ENCODE peak calls at places on chromosomes 11 and 22, in ten cellular contexts. One of them, this sample, is unnamed. For H3K4me1, the result is how much of the 10 kb centered on the place peaks cover.

GRCh38 chr22:24695958-24696511 is 78.5 kb downstream of the PIWIL3 start:
- DNase-seq in heart right ventricle: peak
- DNase-seq in GM23248: no peak
- DNase-seq in CD8-positive, alpha-beta T cell: no peak
- DNase-seq in mammary epithelial cell: no peak
- DNase-seq in aorta: no peak
- DNase-seq in NT2/D1: no peak
- DNase-seq in PC-9: no peak
- DNase-seq in kidney: peak
- DNase-seq in tibial artery: no peak
- DNase-seq in this sample: peak

GRCh38 chr11:112366012-112366411 is 105.4 kb upstream of the PLET1 start:
- DNase-seq in heart right ventricle: no peak
- DNase-seq in GM23248: no peak
- DNase-seq in CD8-positive, alpha-beta T cell: no peak
- DNase-seq in mammary epithelial cell: no peak
- DNase-seq in aorta: no peak
- DNase-seq in NT2/D1: no peak
- DNase-seq in PC-9: no peak
- DNase-seq in kidney: no peak
- DNase-seq in tibial artery: no peak
- DNase-seq in this sample: no peak

GRCh38 chr11:132278801-132279574 is 908.6 kb downstream of the NTM start:
- DNase-seq in heart right ventricle: no peak
- DNase-seq in GM23248: peak
- DNase-seq in CD8-positive, alpha-beta T cell: no peak
- DNase-seq in mammary epithelial cell: peak
- DNase-seq in aorta: no peak
- DNase-seq in NT2/D1: peak
- DNase-seq in PC-9: no peak
- DNase-seq in kidney: no peak
- DNase-seq in tibial artery: no peak
- DNase-seq in this sample: no peak

GRCh38 chr11:45021692-45022130 is 71.0 kb upstream of the TP53I11 start:
- DNase-seq in heart right ventricle: peak
- DNase-seq in GM23248: peak
- DNase-seq in CD8-positive, alpha-beta T cell: no peak
- DNase-seq in mammary epithelial cell: no peak
- DNase-seq in aorta: peak
- DNase-seq in NT2/D1: peak
- DNase-seq in PC-9: no peak
- DNase-seq in kidney: peak
- DNase-seq in tibial artery: peak
- DNase-seq in this sample: peak

GRCh38 chr11:128379587-128380279 is 207.6 kb downstream of the ETS1 start:
- DNase-seq in heart right ventricle: no peak
- DNase-seq in GM23248: no peak
- DNase-seq in CD8-positive, alpha-beta T cell: peak
- DNase-seq in mammary epithelial cell: peak
- DNase-seq in aorta: no peak
- DNase-seq in NT2/D1: no peak
- DNase-seq in PC-9: peak
- DNase-seq in kidney: no peak
- DNase-seq in tibial artery: no peak
- DNase-seq in this sample: no peak

GRCh38 chr22:48807155-48807554 is 1020.5 kb downstream of the BRD1 start:
- DNase-seq in heart right ventricle: no peak
- DNase-seq in GM23248: no peak
- DNase-seq in CD8-positive, alpha-beta T cell: no peak
- DNase-seq in mammary epithelial cell: no peak
- DNase-seq in aorta: peak
- DNase-seq in NT2/D1: no peak
- DNase-seq in PC-9: no peak
- DNase-seq in kidney: no peak
- DNase-seq in tibial artery: no peak
- DNase-seq in this sample: no peak

GRCh38 chr11:47466701-47467250 is 17.8 kb upstream of the RAPSN start:
- DNase-seq in heart right ventricle: peak
- DNase-seq in GM23248: peak
- DNase-seq in CD8-positive, alpha-beta T cell: no peak
- DNase-seq in mammary epithelial cell: no peak
- DNase-seq in aorta: peak
- DNase-seq in NT2/D1: no peak
- DNase-seq in PC-9: peak
- DNase-seq in kidney: peak
- DNase-seq in tibial artery: peak
- DNase-seq in this sample: peak

GRCh38 chr11:12043959-12044772 is 35.7 kb upstream of the DKK3 start:
- DNase-seq in heart right ventricle: peak
- DNase-seq in GM23248: peak
- DNase-seq in CD8-positive, alpha-beta T cell: peak
- DNase-seq in mammary epithelial cell: peak
- DNase-seq in aorta: peak
- DNase-seq in NT2/D1: no peak
- DNase-seq in PC-9: peak
- DNase-seq in kidney: peak
- DNase-seq in tibial artery: peak
- DNase-seq in this sample: peak

GRCh38 chr11:46666982-46667590 is 33.3 kb downstream of the ARHGAP1 start:
- DNase-seq in heart right ventricle: peak
- DNase-seq in GM23248: no peak
- DNase-seq in CD8-positive, alpha-beta T cell: no peak
- DNase-seq in mammary epithelial cell: no peak
- DNase-seq in aorta: no peak
- DNase-seq in NT2/D1: no peak
- DNase-seq in PC-9: no peak
- DNase-seq in kidney: no peak
- DNase-seq in tibial artery: peak
- DNase-seq in this sample: no peak

GRCh38 chr11:72319261-72319660 is 75.3 kb upstream of the PHOX2A start:
- DNase-seq in heart right ventricle: no peak
- DNase-seq in GM23248: no peak
- DNase-seq in CD8-positive, alpha-beta T cell: no peak
- DNase-seq in mammary epithelial cell: no peak
- DNase-seq in aorta: no peak
- DNase-seq in NT2/D1: no peak
- DNase-seq in PC-9: no peak
- DNase-seq in kidney: no peak
- DNase-seq in tibial artery: no peak
- DNase-seq in this sample: no peak

GRCh38 chr11:85299247-85299646 is 327.9 kb downstream of the DLG2 start:
- DNase-seq in heart right ventricle: no peak
- DNase-seq in GM23248: peak
- DNase-seq in CD8-positive, alpha-beta T cell: no peak
- DNase-seq in mammary epithelial cell: no peak
- DNase-seq in aorta: no peak
- DNase-seq in NT2/D1: no peak
- DNase-seq in PC-9: no peak
- DNase-seq in kidney: no peak
- DNase-seq in tibial artery: no peak
- DNase-seq in this sample: no peak

GRCh38 chr22:44279059-44279340 is 33.8 kb downstream of the SHISAL1 start:
- DNase-seq in heart right ventricle: no peak
- DNase-seq in GM23248: no peak
- DNase-seq in CD8-positive, alpha-beta T cell: no peak
- DNase-seq in mammary epithelial cell: no peak
- DNase-seq in aorta: no peak
- DNase-seq in NT2/D1: no peak
- DNase-seq in PC-9: no peak
- DNase-seq in kidney: peak
- DNase-seq in tibial artery: no peak
- DNase-seq in this sample: no peak

GRCh38 chr11:88174627-88175003 is 628 bp downstream of the RAB38 start:
- DNase-seq in heart right ventricle: peak
- DNase-seq in GM23248: peak
- DNase-seq in CD8-positive, alpha-beta T cell: no peak
- DNase-seq in mammary epithelial cell: peak
- DNase-seq in aorta: peak
- DNase-seq in NT2/D1: no peak
- DNase-seq in PC-9: peak
- DNase-seq in kidney: peak
- DNase-seq in tibial artery: peak
- DNase-seq in this sample: no peak

GRCh38 chr11:122131126-122131525 is 15.1 kb upstream of the BLID start:
- DNase-seq in heart right ventricle: no peak
- DNase-seq in GM23248: peak
- DNase-seq in CD8-positive, alpha-beta T cell: no peak
- DNase-seq in mammary epithelial cell: no peak
- DNase-seq in aorta: no peak
- DNase-seq in NT2/D1: no peak
- DNase-seq in PC-9: no peak
- DNase-seq in kidney: no peak
- DNase-seq in tibial artery: no peak
- DNase-seq in this sample: no peak
- H3K4me1 ChIP-seq in heart right ventricle: under half
- H3K4me1 ChIP-seq in GM23248: half or more
- H3K4me1 ChIP-seq in CD8-positive, alpha-beta T cell: under half
- H3K4me1 ChIP-seq in mammary epithelial cell: under half
- H3K4me1 ChIP-seq in aorta: under half
- H3K4me1 ChIP-seq in NT2/D1: under half
- H3K4me1 ChIP-seq in PC-9: under half
- H3K4me1 ChIP-seq in kidney: under half
- H3K4me1 ChIP-seq in tibial artery: under half
- H3K4me1 ChIP-seq in this sample: under half

DNA sequence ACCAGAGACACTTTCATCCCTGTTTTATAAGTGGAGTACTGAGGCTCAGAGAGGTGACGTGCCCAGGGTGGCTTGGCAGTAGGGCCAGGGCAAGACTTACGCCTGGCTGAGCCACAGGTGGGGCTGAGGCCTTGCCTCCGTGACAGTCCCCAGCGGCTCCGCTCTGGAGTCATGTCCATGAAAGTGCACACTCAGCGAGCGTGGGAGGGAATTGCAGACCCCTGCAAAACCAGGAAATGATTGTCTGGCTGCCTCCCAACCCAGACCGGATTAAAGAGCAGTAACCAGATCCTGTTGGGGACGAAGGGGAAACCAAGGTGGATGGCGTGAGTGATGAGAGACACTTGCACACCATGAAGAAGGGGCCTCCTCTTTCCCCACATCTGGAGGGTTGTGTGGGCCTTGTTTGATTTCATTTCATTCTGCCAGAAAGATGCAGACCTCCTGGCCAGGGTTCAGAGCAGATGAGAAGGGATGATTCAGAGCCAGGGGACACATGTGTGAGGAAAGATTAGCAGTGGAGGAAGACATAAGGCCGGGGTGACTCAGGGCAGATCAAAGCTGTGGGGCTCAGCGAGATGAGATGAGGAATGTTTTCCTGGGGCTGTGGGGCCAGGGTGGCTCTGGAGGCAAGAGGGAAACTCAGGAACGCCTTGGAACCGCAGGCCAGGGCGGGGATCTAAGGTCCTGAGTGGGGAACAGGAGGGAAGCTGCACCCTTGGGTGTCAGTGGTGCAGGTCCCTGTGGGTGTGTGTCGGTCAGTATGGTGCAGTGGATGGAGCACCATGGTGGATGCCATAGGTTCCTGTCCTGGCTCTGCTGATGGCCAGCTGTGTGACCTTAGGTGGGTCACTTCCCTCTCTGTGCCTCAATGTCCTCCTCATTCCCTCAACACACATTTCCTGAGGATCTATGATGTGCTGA is 29.9 kb upstream of the LRRC32 start:
- DNase-seq in heart right ventricle: no peak
- DNase-seq in GM23248: peak
- DNase-seq in CD8-positive, alpha-beta T cell: no peak
- DNase-seq in mammary epithelial cell: peak
- DNase-seq in aorta: no peak
- DNase-seq in NT2/D1: no peak
- DNase-seq in PC-9: peak
- DNase-seq in kidney: peak
- DNase-seq in tibial artery: no peak
- DNase-seq in this sample: peak
- H3K4me1 ChIP-seq in heart right ventricle: under half
- H3K4me1 ChIP-seq in GM23248: under half
- H3K4me1 ChIP-seq in CD8-positive, alpha-beta T cell: under half
- H3K4me1 ChIP-seq in mammary epithelial cell: under half
- H3K4me1 ChIP-seq in aorta: under half
- H3K4me1 ChIP-seq in NT2/D1: under half
- H3K4me1 ChIP-seq in PC-9: under half
- H3K4me1 ChIP-seq in kidney: under half
- H3K4me1 ChIP-seq in tibial artery: under half
- H3K4me1 ChIP-seq in this sample: under half

GRCh38 chr22:46108564-46109473 is 41.5 kb upstream of the PPARA start:
- DNase-seq in heart right ventricle: peak
- DNase-seq in GM23248: peak
- DNase-seq in CD8-positive, alpha-beta T cell: no peak
- DNase-seq in mammary epithelial cell: peak
- DNase-seq in aorta: no peak
- DNase-seq in NT2/D1: no peak
- DNase-seq in PC-9: no peak
- DNase-seq in kidney: no peak
- DNase-seq in tibial artery: peak
- DNase-seq in this sample: peak

GRCh38 chr22:46105494-46106278 is 44.6 kb upstream of the PPARA start:
- DNase-seq in heart right ventricle: no peak
- DNase-seq in GM23248: peak
- DNase-seq in CD8-positive, alpha-beta T cell: no peak
- DNase-seq in mammary epithelial cell: peak
- DNase-seq in aorta: no peak
- DNase-seq in NT2/D1: no peak
- DNase-seq in PC-9: no peak
- DNase-seq in kidney: peak
- DNase-seq in tibial artery: peak
- DNase-seq in this sample: no peak

GRCh38 chr22:46107753-46108563 is 42.4 kb upstream of the PPARA start:
- DNase-seq in heart right ventricle: no peak
- DNase-seq in GM23248: peak
- DNase-seq in CD8-positive, alpha-beta T cell: no peak
- DNase-seq in mammary epithelial cell: peak
- DNase-seq in aorta: no peak
- DNase-seq in NT2/D1: no peak
- DNase-seq in PC-9: no peak
- DNase-seq in kidney: no peak
- DNase-seq in tibial artery: peak
- DNase-seq in this sample: no peak

GRCh38 chr22:46106279-46107022 is 43.9 kb upstream of the PPARA start:
- DNase-seq in heart right ventricle: no peak
- DNase-seq in GM23248: no peak
- DNase-seq in CD8-positive, alpha-beta T cell: no peak
- DNase-seq in mammary epithelial cell: no peak
- DNase-seq in aorta: no peak
- DNase-seq in NT2/D1: no peak
- DNase-seq in PC-9: no peak
- DNase-seq in kidney: no peak
- DNase-seq in tibial artery: no peak
- DNase-seq in this sample: no peak

GRCh38 chr22:46107089-46107664 is 43.1 kb upstream of the PPARA start:
- DNase-seq in heart right ventricle: peak
- DNase-seq in GM23248: peak
- DNase-seq in CD8-positive, alpha-beta T cell: no peak
- DNase-seq in mammary epithelial cell: peak
- DNase-seq in aorta: no peak
- DNase-seq in NT2/D1: no peak
- DNase-seq in PC-9: no peak
- DNase-seq in kidney: peak
- DNase-seq in tibial artery: peak
- DNase-seq in this sample: no peak
- H3K4me1 ChIP-seq in heart right ventricle: half or more
- H3K4me1 ChIP-seq in GM23248: under half
- H3K4me1 ChIP-seq in CD8-positive, alpha-beta T cell: under half
- H3K4me1 ChIP-seq in mammary epithelial cell: half or more
- H3K4me1 ChIP-seq in aorta: under half
- H3K4me1 ChIP-seq in NT2/D1: under half
- H3K4me1 ChIP-seq in PC-9: under half
- H3K4me1 ChIP-seq in kidney: half or more
- H3K4me1 ChIP-seq in tibial artery: half or more
- H3K4me1 ChIP-seq in this sample: under half

GRCh38 chr11:64355078-64355940 is 3.7 kb upstream of the RPS6KA4 start:
- DNase-seq in heart right ventricle: peak
- DNase-seq in GM23248: peak
- DNase-seq in CD8-positive, alpha-beta T cell: no peak
- DNase-seq in mammary epithelial cell: peak
- DNase-seq in aorta: peak
- DNase-seq in NT2/D1: peak
- DNase-seq in PC-9: peak
- DNase-seq in kidney: peak
- DNase-seq in tibial artery: peak
- DNase-seq in this sample: peak
- H3K4me1 ChIP-seq in heart right ventricle: under half
- H3K4me1 ChIP-seq in GM23248: under half
- H3K4me1 ChIP-seq in CD8-positive, alpha-beta T cell: under half
- H3K4me1 ChIP-seq in mammary epithelial cell: under half
- H3K4me1 ChIP-seq in aorta: under half
- H3K4me1 ChIP-seq in NT2/D1: under half
- H3K4me1 ChIP-seq in PC-9: under half
- H3K4me1 ChIP-seq in kidney: under half
- H3K4me1 ChIP-seq in tibial artery: under half
- H3K4me1 ChIP-seq in this sample: under half

This sample was measured in SJCRH30.